ENCODE peak calls at places on chromosomes 2 and 18, in ten cellular contexts. D is tibial nerve; Y is stomach; G is GM12878; C is left lung; X is IMR-90; U is body of pancreas; E is H9; A is naive thymus-derived CD4-positive, alpha-beta T cell; F is A673. W is an unnamed sample.

GRCh38 chr2:196995757-196996314 is 69.3 kb upstream of the PGAP1 start:
- DNase-seq in E (no peak), D (no peak), G (no peak), C (no peak), A (no peak), U (no peak), Y (no peak), F (no peak), X (no peak), W (no peak)

GRCh38 chr2:212975333-212975732 is 176.1 kb downstream of the IKZF2 start:
- DNase-seq in X (no peak), G (no peak), A (no peak), F (no peak), E (no peak), Y (no peak), U (no peak), D (no peak), C (no peak), W (no peak)

GRCh38 chr18:70417847-70418246 is 129.0 kb downstream of the SOCS6 start:
- DNase-seq in A (no peak), X (no peak), E (no peak), G (no peak), F (no peak), U (no peak), Y (no peak), D (no peak), C (no peak), W (no peak)

GRCh38 chr2:19336781-19337180 is 21.6 kb downstream of the OSR1 start:
- DNase-seq in F (no peak), Y (no peak), E (no peak), A (no peak), U (no peak), D (no peak), C (no peak), G (no peak), X (no peak), W (no peak)

GRCh38 chr2:212797484-212798205 is 259.0 kb upstream of the ERBB4 start:
- DNase-seq in E (no peak), G (no peak), F (no peak), Y (no peak), A (no peak), U (no peak), D (no peak), X (peak; percentile 56), C (no peak), W (no peak)

GRCh38 chr2:222973237-222973636 is 78.8 kb upstream of the KCNE4 start:
- DNase-seq in A (no peak), D (no peak), G (no peak), E (no peak), F (no peak), X (peak; percentile 38), Y (no peak), C (no peak), U (no peak), W (peak; percentile 60)

GRCh38 chr2:107681946-107682345 is 144.7 kb upstream of the RGPD4 start:
- DNase-seq in C (no peak), A (no peak), G (no peak), E (peak; percentile 39), U (no peak), X (no peak), Y (no peak), F (peak; percentile 35), D (no peak), W (no peak)

GRCh38 chr2:96808176-96808837 is 7.8 kb upstream of the CNNM3 start:
- DNase-seq in G (no peak), X (no peak), D (no peak), Y (no peak), C (peak; percentile 39), A (no peak), E (no peak), U (no peak), F (no peak), W (no peak)

GRCh38 chr2:113167115-113167932 is 6.4 kb upstream of the PSD4 start:
- DNase-seq in C (no peak), E (no peak), D (no peak), G (no peak), A (peak; percentile 38), Y (peak; percentile 79), F (no peak), X (no peak), U (peak; percentile 81), W (no peak)

GRCh38 chr2:201126308-201127127 is 10.6 kb downstream of the CFLAR start:
- DNase-seq in X (peak; percentile 49), A (no peak), U (no peak), F (no peak), G (no peak), E (no peak), Y (no peak), C (no peak), D (no peak), W (no peak)

GRCh38 chr2:85277416-85278158 is 50.2 kb downstream of the TGOLN2 start:
- DNase-seq in G (no peak), F (peak; percentile 91), C (no peak), E (no peak), U (no peak), X (peak; percentile 89), D (peak; percentile 40), A (no peak), Y (no peak), W (no peak)

GRCh38 chr2:205524656-205525055 is 157.6 kb upstream of the NRP2 start:
- DNase-seq in U (no peak), C (no peak), F (no peak), Y (peak; percentile 31), E (no peak), G (no peak), A (no peak), X (no peak), D (no peak), W (peak; percentile 70)

GRCh38 chr2:36355157-36355889 is at the start of gene CRIM1:
- DNase-seq in A (no peak), U (peak; percentile 71), E (peak; percentile 88), X (peak; percentile 91), D (peak; percentile 79), G (no peak), C (peak; percentile 91), Y (peak; percentile 81), F (peak; percentile 91), W (peak; percentile 70)

GRCh38 chr18:22510697-22511096 is 93.0 kb upstream of the CTAGE1 start:
- DNase-seq in X (no peak), Y (no peak), C (no peak), F (no peak), E (no peak), G (no peak), D (no peak), A (no peak), U (no peak), W (no peak)

GRCh38 chr2:241598487-241598886 is 38.5 kb downstream of the THAP4 start:
- DNase-seq in D (no peak), U (peak; percentile 42), A (no peak), F (no peak), X (no peak), E (no peak), G (no peak), Y (no peak), C (no peak), W (peak; percentile 64)

GRCh38 chr18:50006470-50007046 is 188.4 kb downstream of the MYO5B start:
- DNase-seq in F (no peak), G (no peak), C (no peak), A (no peak), D (no peak), U (no peak), Y (no peak), X (no peak), E (no peak), W (no peak)

DNA sequence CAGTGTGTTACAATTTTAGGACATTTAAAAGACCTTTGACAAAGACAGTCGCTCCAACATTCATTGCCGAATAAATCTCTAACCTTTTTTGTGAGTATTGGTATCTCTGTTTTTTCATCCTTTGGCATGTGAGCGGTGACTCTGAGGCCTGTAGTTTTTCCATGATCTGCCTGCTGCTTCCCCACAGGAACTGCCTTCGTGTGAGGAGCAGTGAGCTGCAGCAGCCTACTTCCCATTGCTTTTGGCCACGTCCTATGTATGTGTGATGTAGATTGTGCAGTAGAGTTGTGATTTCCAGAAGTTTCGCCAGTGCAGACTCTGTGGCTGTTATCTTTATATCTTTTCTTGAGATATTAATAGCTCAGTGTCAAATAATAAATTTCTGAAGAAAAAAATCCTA is 79.8 kb downstream of the UGGT1 start:
- DNase-seq in X (no peak), U (no peak), E (no peak), A (no peak), D (no peak), G (no peak), C (no peak), F (no peak), Y (no peak), W (no peak)
- H3K27ac ChIP-seq in X (peak overlapping the region; percentile 24), U (no peak overlapping the region), E (no peak overlapping the region), A (no peak overlapping the region), D (no peak overlapping the region), G (no peak overlapping the region), C (no peak overlapping the region), F (no peak overlapping the region), Y (no peak overlapping the region), W (no peak overlapping the region)

DNA sequence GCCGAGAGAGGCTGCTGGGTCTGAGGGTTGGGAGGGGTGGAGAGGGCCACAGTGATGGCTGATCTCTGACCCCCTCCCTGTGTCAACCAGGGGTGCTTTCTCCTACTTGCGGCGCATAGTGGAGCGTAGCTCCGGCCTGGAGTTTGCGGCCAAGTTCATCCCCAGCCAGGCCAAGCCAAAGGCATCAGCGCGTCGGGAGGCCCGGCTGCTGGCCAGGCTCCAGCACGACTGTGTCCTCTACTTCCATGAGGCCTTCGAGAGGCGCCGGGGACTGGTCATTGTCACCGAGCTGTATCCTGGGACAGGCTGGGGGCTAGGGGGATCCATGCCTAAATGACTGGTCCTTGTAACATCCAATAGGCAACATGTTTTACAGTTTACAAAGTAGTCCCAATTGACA is 20.9 kb upstream of the GMPPA start:
- DNase-seq in Y (no peak), D (no peak), F (no peak), U (no peak), G (no peak), E (no peak), A (no peak), X (no peak), C (peak; percentile 74), W (no peak)
- H3K27ac ChIP-seq in Y (no peak overlapping the region), D (no peak overlapping the region), F (no peak overlapping the region), U (no peak overlapping the region), G (no peak overlapping the region), E (no peak overlapping the region), A (no peak overlapping the region), X (no peak overlapping the region), C (no peak overlapping the region), W (no peak overlapping the region)

GRCh38 chr2:159088906-159089305 is 120.5 kb downstream of the TANC1 start:
- DNase-seq in X (no peak), A (no peak), C (no peak), G (no peak), E (no peak), Y (no peak), D (no peak), U (no peak), F (no peak), W (no peak)
- H3K27ac ChIP-seq in X (no peak overlapping the region), A (no peak overlapping the region), C (peak overlapping the region; percentile 59), G (no peak overlapping the region), E (no peak overlapping the region), Y (no peak overlapping the region), D (peak overlapping the region; percentile 44), U (no peak overlapping the region), F (no peak overlapping the region), W (no peak overlapping the region)

DNA sequence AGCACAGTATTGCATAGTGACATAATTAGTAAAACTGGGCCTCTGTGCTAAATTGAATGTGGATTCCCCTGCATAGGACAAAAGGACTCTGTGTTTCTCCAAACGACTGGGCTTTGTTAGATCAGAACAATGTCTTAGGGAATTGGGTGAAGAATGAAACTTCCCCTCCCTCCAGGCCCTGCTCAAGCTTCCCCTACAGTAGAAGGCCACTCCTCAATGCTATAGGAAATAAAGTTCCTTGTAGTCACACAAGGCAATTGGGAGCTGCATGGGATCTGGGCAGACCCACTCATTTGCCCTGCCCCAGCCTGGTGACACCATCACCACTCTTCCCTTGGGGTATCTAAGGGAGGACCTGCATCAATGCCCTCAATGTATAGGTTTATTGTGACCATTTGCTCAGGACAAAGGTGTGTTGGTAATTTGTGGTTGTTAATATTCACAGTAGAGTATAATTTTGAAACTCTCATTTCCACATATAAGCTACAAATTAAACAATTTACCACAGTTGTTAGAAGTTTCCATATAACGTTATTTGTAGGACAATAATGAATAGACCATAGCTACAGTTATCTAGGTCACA is 64.7 kb upstream of the DARS1 start:
- DNase-seq in U (no peak), C (no peak), G (no peak), E (no peak), F (no peak), A (no peak), Y (no peak), D (no peak), X (no peak), W (no peak)
- H3K27ac ChIP-seq in U (no peak overlapping the region), C (no peak overlapping the region), G (no peak overlapping the region), E (no peak overlapping the region), F (no peak overlapping the region), A (no peak overlapping the region), Y (no peak overlapping the region), D (no peak overlapping the region), X (no peak overlapping the region), W (no peak overlapping the region)

W was measured in PC-9.